ENCODE peak calls at places on chromosomes 4 and X, in ten cellular contexts. N is tibial artery, V is mesenchymal stem cell, L is lower lobe of right lung, G is mammary epithelial cell, E is brain microvascular endothelial cell, F is AG09309, D is iPS DF 6.9, Y is cardiac muscle cell, T is AG04449. O is an unnamed sample.

GRCh38 chrX:38102875-38103274 is 96.5 kb downstream of the SYTL5 start:
- DNase-seq in N (no peak), T (no peak), F (no peak), Y (no peak), L (no peak), V (no peak), G (peak), E (no peak), D (no peak), O (no peak)

GRCh38 chr4:33543941-33544450 is 2700.3 kb downstream of the ARAP2 start:
- DNase-seq in D (no peak), F (no peak), N (no peak), L (no peak), Y (no peak), T (no peak), G (no peak), E (no peak), V (no peak), O (no peak)

GRCh38 chrX:39601193-39602085 is 496.3 kb downstream of the BCOR start:
- DNase-seq in D (no peak), N (no peak), E (no peak), Y (no peak), V (no peak), G (no peak), L (no peak), F (no peak), T (no peak), O (no peak)

GRCh38 chr4:40307627-40308497 is 27.3 kb upstream of the CHRNA9 start:
- DNase-seq in E (no peak), L (no peak), N (no peak), Y (no peak), D (no peak), G (no peak), V (no peak), T (no peak), F (no peak), O (no peak)

GRCh38 chrX:70201732-70202131 is 24.4 kb downstream of the DGAT2L6 start:
- DNase-seq in T (no peak), N (no peak), G (peak), V (no peak), Y (no peak), L (no peak), F (no peak), D (no peak), E (no peak), O (no peak)

GRCh38 chr4:95541094-95541493 is 7.7 kb downstream of the UNC5C start:
- DNase-seq in T (no peak), V (peak), L (no peak), D (no peak), E (no peak), G (peak), F (no peak), Y (no peak), N (no peak), O (no peak)

GRCh38 chr4:186017801-186018200 is 51.2 kb upstream of the TLR3 start:
- DNase-seq in N (no peak), T (no peak), L (no peak), V (no peak), D (no peak), Y (no peak), F (no peak), E (no peak), G (no peak), O (no peak)

GRCh38 chr4:10635096-10635495 is 49.5 kb downstream of the CLNK start:
- DNase-seq in L (no peak), T (no peak), N (no peak), Y (no peak), G (no peak), V (no peak), F (no peak), D (no peak), E (no peak), O (no peak)

GRCh38 chr4:40453912-40454311 is 118.8 kb downstream of the CHRNA9 start:
- DNase-seq in G (no peak), Y (no peak), L (no peak), V (no peak), E (no peak), T (no peak), N (no peak), D (no peak), F (no peak), O (no peak)

GRCh38 chrX:107805179-107805578 is 20.5 kb upstream of the MID2 start:
- DNase-seq in E (no peak), V (no peak), Y (no peak), G (no peak), D (no peak), L (no peak), F (no peak), T (no peak), N (no peak), O (no peak)

GRCh38 chr4:170109586-170110289 is 20.0 kb upstream of the AADAT start:
- DNase-seq in L (no peak), V (no peak), T (no peak), D (no peak), N (no peak), G (peak), F (peak), E (no peak), Y (peak), O (no peak)

GRCh38 chr4:4596720-4597119 is 54.9 kb upstream of the STX18 start:
- DNase-seq in F (no peak), T (no peak), D (no peak), L (no peak), N (no peak), G (no peak), V (no peak), E (no peak), Y (no peak), O (no peak)

GRCh38 chr4:156111706-156112105 is 158.0 kb upstream of the CTSO start:
- DNase-seq in F (no peak), D (no peak), V (no peak), Y (no peak), E (no peak), T (no peak), L (no peak), G (no peak), N (no peak), O (no peak)

GRCh38 chr4:121726642-121727268 is 30.0 kb upstream of the ANXA5 start:
- DNase-seq in L (no peak), N (no peak), D (no peak), V (peak), E (peak), Y (peak), T (no peak), F (peak), G (peak), O (peak)

GRCh38 chr4:153622093-153622492 is 62.0 kb upstream of the TLR2 start:
- DNase-seq in N (no peak), L (no peak), V (no peak), D (no peak), F (no peak), T (no peak), G (no peak), E (no peak), Y (no peak), O (no peak)

GRCh38 chr4:139609647-139610046 is 53.6 kb upstream of the SETD7 start:
- DNase-seq in L (no peak), E (peak), G (peak), N (no peak), T (no peak), D (no peak), V (peak), F (no peak), Y (peak), O (peak)

GRCh38 chrX:7219153-7219705 is 71.3 kb upstream of the PUDP start:
- DNase-seq in F (no peak), L (no peak), Y (no peak), N (no peak), D (no peak), G (no peak), E (no peak), V (no peak), T (no peak), O (no peak)

GRCh38 chr4:154549894-154550790 is at the start of gene PLRG1:
- DNase-seq in E (peak), L (peak), N (peak), T (peak), F (peak), D (peak), Y (peak), V (peak), G (peak), O (peak)

GRCh38 chrX:153967536-153968214 is 3.9 kb downstream of the HCFC1 start:
- DNase-seq in N (no peak), V (no peak), T (no peak), G (no peak), Y (no peak), L (no peak), F (no peak), E (no peak), D (no peak), O (no peak)

GRCh38 chr4:89300490-89300889 is 7.1 kb downstream of the GPRIN3 start:
- DNase-seq in Y (no peak), F (no peak), T (no peak), N (no peak), V (no peak), D (no peak), E (no peak), L (no peak), G (no peak), O (no peak)

GRCh38 chr4:175435437-175435836 is 376.6 kb downstream of the GPM6A start:
- DNase-seq in V (peak), E (no peak), T (no peak), F (no peak), G (no peak), D (no peak), L (no peak), N (no peak), Y (peak), O (no peak)

GRCh38 chrX:55056820-55057690 is 17.8 kb upstream of the PAGE2B start:
- DNase-seq in D (no peak), G (no peak), E (peak), V (peak), L (no peak), Y (peak), T (no peak), N (no peak), F (peak), O (peak)

GRCh38 chr4:158962396-158962795 is 140.5 kb upstream of the RAPGEF2 start:
- DNase-seq in L (no peak), Y (no peak), V (no peak), F (no peak), D (no peak), N (no peak), E (no peak), G (no peak), T (no peak), O (no peak)

GRCh38 chr4:48792348-48793006 is 12.4 kb upstream of the FRYL start:
- DNase-seq in L (no peak), G (no peak), T (no peak), F (no peak), D (no peak), Y (peak), E (no peak), N (no peak), V (peak), O (no peak)

GRCh38 chr4:4284827-4285618 is 4.9 kb downstream of the LYAR start:
- DNase-seq in N (no peak), G (peak), L (no peak), D (no peak), Y (peak), V (no peak), E (no peak), T (no peak), F (no peak), O (peak)

GRCh38 chrX:3549442-3549875 is 164.0 kb downstream of the PRKX start:
- DNase-seq in Y (peak), V (peak), E (peak), T (no peak), F (no peak), G (peak), D (no peak), N (no peak), L (no peak), O (peak)

GRCh38 chr4:186300659-186301377 is 34.8 kb downstream of the F11 start:
- DNase-seq in N (no peak), D (no peak), T (no peak), Y (no peak), L (no peak), G (no peak), E (no peak), V (no peak), F (no peak), O (no peak)

GRCh38 chr4:183438458-183439113 is 5.8 kb upstream of the CDKN2AIP start:
- DNase-seq in E (peak), Y (peak), N (no peak), L (no peak), F (no peak), V (peak), T (no peak), D (no peak), G (peak), O (peak)

GRCh38 chrX:76996641-76997040 is 450.5 kb upstream of the FGF16 start:
- DNase-seq in E (no peak), V (no peak), T (no peak), G (no peak), D (no peak), N (no peak), F (no peak), L (no peak), Y (no peak), O (no peak)

GRCh38 chr4:104749062-104749461 is 254.4 kb upstream of the CXXC4 start:
- DNase-seq in V (no peak), G (no peak), F (no peak), L (no peak), Y (no peak), N (no peak), E (no peak), T (no peak), D (no peak), O (no peak)

GRCh38 chr4:139988863-139989765 is 164.9 kb downstream of the MAML3 start:
- DNase-seq in D (no peak), F (peak), L (no peak), V (peak), N (peak), T (peak), Y (peak), E (peak), G (peak), O (peak)

GRCh38 chrX:1444896-1445480 is 7.7 kb downstream of the ASMTL start:
- DNase-seq in L (peak), E (no peak), G (no peak), T (no peak), N (no peak), V (no peak), Y (no peak), F (no peak), D (no peak), O (no peak)

GRCh38 chr4:17535242-17535641 is 20.3 kb downstream of the CLRN2 start:
- DNase-seq in E (no peak), V (no peak), G (no peak), Y (no peak), F (no peak), T (no peak), D (no peak), N (no peak), L (no peak), O (no peak)
- H3K4me3 ChIP-seq in E (no peak), V (no peak), G (no peak), Y (no peak), F (no peak), T (no peak), D (no peak), N (no peak), L (no peak), O (no peak)

GRCh38 chrX:118975831-118976598 is 1.6 kb downstream of the LONRF3 start:
- DNase-seq in L (peak), N (peak), G (no peak), T (no peak), V (peak), F (no peak), E (no peak), Y (peak), D (no peak), O (no peak)
- H3K4me3 ChIP-seq in L (peak), N (peak), G (peak), T (peak), V (no peak), F (peak), E (peak), Y (peak), D (no peak), O (peak)

GRCh38 chr4:674172-675035 is at the start of the genes ATP5ME and MYL5:
- DNase-seq in N (peak), D (peak), T (peak), E (peak), Y (peak), V (peak), L (peak), F (peak), G (peak), O (peak)

GRCh38 chr4:675036-675804 is 878 bp downstream of the MYL5 start:
- DNase-seq in Y (no peak), F (no peak), D (no peak), V (no peak), T (no peak), L (peak), N (no peak), E (no peak), G (no peak), O (no peak)

GRCh38 chr4:676871-677235 is 2.5 kb downstream of the MYL5 start:
- DNase-seq in E (no peak), L (no peak), D (no peak), T (no peak), Y (no peak), V (no peak), G (no peak), F (no peak), N (no peak), O (no peak)

GRCh38 chr4:677431-678293 is 3.3 kb downstream of the MYL5 start:
- DNase-seq in D (no peak), N (no peak), T (no peak), V (no peak), F (no peak), Y (no peak), L (peak), G (peak), E (no peak), O (no peak)

GRCh38 chr4:675980-676870 is 1.9 kb downstream of the MYL5 start:
- DNase-seq in L (no peak), D (no peak), V (no peak), T (no peak), G (no peak), E (no peak), F (no peak), N (no peak), Y (no peak), O (no peak)
- H3K4me3 ChIP-seq in L (no peak), D (no peak), V (no peak), T (no peak), G (no peak), E (no peak), F (no peak), N (no peak), Y (no peak), O (no peak)

DNA sequence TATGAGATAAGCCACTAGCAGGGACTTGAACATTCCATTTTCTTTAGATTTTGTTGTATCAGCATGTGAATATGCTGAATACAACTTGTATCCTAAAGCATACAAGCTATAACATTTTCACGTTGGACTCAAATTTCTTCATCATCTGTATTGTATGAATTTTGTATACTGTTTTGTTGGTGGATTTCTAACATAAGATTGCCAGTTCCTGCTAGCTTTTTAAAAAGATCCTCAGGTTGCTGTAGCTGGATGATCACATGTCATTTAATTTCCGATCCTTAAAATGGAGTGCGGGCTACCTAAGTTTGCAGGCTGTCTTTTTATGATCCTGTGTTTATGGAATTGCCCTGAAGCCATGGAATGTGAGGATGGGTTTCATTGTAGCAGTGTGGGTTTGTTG is 6.9 kb downstream of the PDLIM5 start:
- DNase-seq in N (no peak), L (no peak), V (no peak), E (no peak), D (no peak), Y (no peak), F (no peak), T (no peak), G (no peak), O (no peak)
- H3K4me3 ChIP-seq in N (no peak), L (no peak), V (no peak), E (no peak), D (no peak), Y (peak), F (no peak), T (no peak), G (peak), O (no peak)

DNA sequence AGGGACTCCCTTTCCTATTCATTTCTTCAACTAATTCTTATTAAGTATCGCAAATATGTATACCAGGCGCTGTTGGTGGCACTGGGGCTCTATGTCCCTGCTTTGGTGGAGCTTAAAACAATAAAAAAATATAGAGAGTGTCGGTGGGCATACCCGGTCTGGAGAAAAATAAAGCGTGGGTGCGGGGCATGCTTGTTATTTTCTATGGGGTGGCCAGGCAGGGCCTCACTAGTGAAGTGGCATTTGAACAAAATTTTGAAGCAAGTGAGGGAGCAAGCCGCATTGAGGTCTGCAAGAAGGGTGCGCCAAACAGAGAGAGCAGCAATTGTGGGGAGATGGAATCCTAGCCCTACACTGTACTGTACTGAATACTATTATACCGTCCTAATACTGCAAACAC is 565 bp upstream of the IDS start:
- DNase-seq in T (no peak), E (no peak), Y (no peak), V (no peak), F (no peak), D (no peak), N (no peak), G (no peak), L (no peak), O (no peak)
- H3K4me3 ChIP-seq in T (no peak), E (no peak), Y (peak), V (no peak), F (no peak), D (no peak), N (peak), G (no peak), L (peak), O (no peak)

GRCh38 chr4:127660486-127660885 is 27.7 kb downstream of the INTU start:
- DNase-seq in N (no peak), V (no peak), L (no peak), T (no peak), G (no peak), E (no peak), F (no peak), D (no peak), Y (no peak), O (no peak)
- H3K4me3 ChIP-seq in N (no peak), V (no peak), L (no peak), T (no peak), G (no peak), E (no peak), F (no peak), D (no peak), Y (no peak), O (no peak)

GRCh38 chr4:929970-930625 is 2.0 kb downstream of the GAK start:
- DNase-seq in T (no peak), G (no peak), L (no peak), V (peak), Y (no peak), F (no peak), N (no peak), D (no peak), E (no peak), O (no peak)
- H3K4me3 ChIP-seq in T (peak), G (peak), L (peak), V (no peak), Y (no peak), F (peak), N (no peak), D (no peak), E (no peak), O (no peak)

GRCh38 chr4:109818268-109818667 is 2.7 kb downstream of the GAR1 start:
- DNase-seq in D (no peak), T (no peak), F (no peak), Y (no peak), E (no peak), V (no peak), N (no peak), G (no peak), L (no peak), O (no peak)
- H3K4me3 ChIP-seq in D (no peak), T (no peak), F (no peak), Y (no peak), E (no peak), V (no peak), N (no peak), G (no peak), L (no peak), O (no peak)

O was measured in astrocyte of the spinal cord.